ENCODE peak calls at places on chromosomes 12 and 14, in six cellular contexts. M is CD8-positive, alpha-beta T cell; O is cardiac muscle cell; Q is H1; C is ascending aorta; P is right lobe of liver. J is an unnamed sample. For H3K4me1, the result is how much of the 10 kb centered on the place peaks cover.

GRCh38 chr12:57517187-57517586 is 3.1 kb downstream of the DDIT3 start:
- DNase-seq in M (no peak), C (no peak), Q (no peak), O (peak), P (no peak), J (no peak)

GRCh38 chr12:68855771-68856170 is 47.8 kb downstream of the MDM2 start:
- DNase-seq in O (no peak), M (no peak), P (no peak), C (no peak), Q (no peak), J (no peak)

GRCh38 chr14:89242871-89243270 is 174.2 kb downstream of the FOXN3 start:
- DNase-seq in P (no peak), O (no peak), M (no peak), C (peak), Q (no peak), J (no peak)

GRCh38 chr12:114209852-114210251 is 196.1 kb downstream of the TBX5 start:
- DNase-seq in M (no peak), P (no peak), C (no peak), Q (no peak), O (no peak), J (no peak)

GRCh38 chr12:20627001-20627588 is 68.0 kb upstream of the SLCO1C1 start:
- DNase-seq in O (no peak), P (no peak), C (no peak), M (no peak), Q (no peak), J (no peak)

GRCh38 chr14:69528930-69529329 is 44.4 kb downstream of the PLEKHD1 start:
- DNase-seq in C (no peak), M (no peak), P (no peak), Q (no peak), O (no peak), J (no peak)

GRCh38 chr14:59123975-59124374 is 64.5 kb upstream of the DAAM1 start:
- DNase-seq in C (no peak), O (peak), M (no peak), Q (no peak), P (no peak), J (no peak)

GRCh38 chr12:74483057-74483456 is 54.6 kb upstream of the ATXN7L3B start:
- DNase-seq in O (no peak), P (no peak), Q (no peak), C (no peak), M (no peak), J (no peak)

GRCh38 chr12:97567619-97568110 is 105.1 kb downstream of the RMST start:
- DNase-seq in M (no peak), Q (no peak), P (no peak), O (no peak), C (no peak), J (no peak)

GRCh38 chr12:33817713-33818112 is 204.6 kb upstream of the ALG10 start:
- DNase-seq in M (no peak), P (no peak), C (no peak), Q (no peak), O (no peak), J (no peak)

GRCh38 chr12:121405211-121405610 is 5.3 kb downstream of the RNF34 start:
- DNase-seq in C (peak), P (no peak), O (no peak), M (no peak), Q (no peak), J (no peak)

GRCh38 chr12:70068743-70069142 is 174.5 kb upstream of the CNOT2 start:
- DNase-seq in C (no peak), O (no peak), M (no peak), P (no peak), Q (no peak), J (no peak)
- H3K27ac ChIP-seq in C (no peak), O (no peak), M (no peak), P (no peak), Q (no peak), J (no peak)

GRCh38 chr14:50666772-50667490 is 1.2 kb downstream of the SAV1 start:
- DNase-seq in M (peak), Q (no peak), P (no peak), C (no peak), O (peak), J (no peak)
- H3K4me1 ChIP-seq in M (under half), Q (under half), P (under half), C (under half), O (under half), J (under half)

DNA sequence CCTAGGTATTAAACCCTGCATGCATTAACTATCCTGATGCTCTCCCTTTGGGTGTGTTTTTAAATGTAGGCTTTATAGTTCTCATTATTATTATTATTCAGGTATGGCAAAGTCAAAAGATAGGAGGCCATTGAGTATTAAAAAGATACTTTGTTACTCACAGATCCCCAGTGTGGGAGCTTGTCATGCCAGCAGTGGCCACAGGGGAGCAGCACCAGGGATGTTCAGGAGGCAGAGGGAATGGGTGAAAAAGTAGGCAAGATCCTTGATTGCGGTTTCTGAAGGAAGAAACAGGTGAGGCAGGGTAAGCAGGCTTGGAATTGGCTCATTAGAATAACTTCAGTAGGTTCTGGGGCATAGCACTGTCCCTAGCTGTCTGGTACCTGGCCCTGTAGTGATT is 382.2 kb downstream of the MED13L start:
- DNase-seq in Q (peak), C (no peak), P (no peak), M (no peak), O (no peak), J (no peak)
- TF ChIP-seq CTCF in Q (peak), C (no peak), P (peak), M (no peak), O (peak), J (no peak)

DNA sequence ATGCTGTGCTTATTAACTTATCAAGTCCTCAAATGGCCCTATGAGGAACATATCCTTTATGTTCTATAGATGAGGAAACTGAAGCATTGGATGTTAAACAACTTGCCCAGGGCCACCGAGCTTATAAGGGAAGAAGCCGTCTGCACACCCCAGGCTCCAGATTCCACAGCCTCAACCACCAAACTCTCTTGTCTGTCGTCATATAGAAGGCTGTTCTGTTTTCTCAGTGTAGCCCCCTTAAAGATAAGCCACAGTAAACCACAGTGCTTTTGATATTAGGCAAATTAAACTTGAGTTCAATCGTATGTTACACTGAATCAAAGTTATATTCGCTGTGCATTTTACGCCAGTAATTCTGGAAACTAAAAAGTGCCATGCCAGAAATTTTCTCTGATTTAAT is 116.7 kb downstream of the PRKCH start:
- DNase-seq in M (peak), C (no peak), Q (no peak), O (no peak), P (no peak), J (no peak)
- H3K27ac ChIP-seq in M (peak), C (no peak), Q (no peak), O (peak), P (no peak), J (peak)

GRCh38 chr12:50927766-50928224 is 24.5 kb upstream of the HIGD1C start:
- DNase-seq in Q (no peak), P (no peak), M (no peak), C (no peak), O (no peak), J (no peak)
- H3K4me1 ChIP-seq in Q (under half), P (under half), M (under half), C (under half), O (under half), J (under half)